ENCODE peak calls at places on chromosomes 13 and 19, in five cellular contexts. A is OCI-LY7, Q is endodermal cell, C is left ventricle myocardium inferior, U is tibial nerve. M is an unnamed sample.

GRCh38 chr13:33884506-33885221 is 66.7 kb downstream of the RFC3 start:
- DNase-seq in A (no peak), Q (no peak), C (no peak), U (no peak), M (no peak)

GRCh38 chr19:1591421-1592022 is 1.1 kb downstream of the MBD3 start:
- DNase-seq in A (peak; percentile 37), Q (no peak), C (no peak), U (no peak), M (no peak)

GRCh38 chr13:57704031-57704430 is 72.5 kb downstream of the PCDH17 start:
- DNase-seq in A (no peak), Q (no peak), C (no peak), U (no peak), M (no peak)

GRCh38 chr19:42652021-42652420 is 57.3 kb upstream of the CEACAM8 start:
- DNase-seq in A (no peak), Q (no peak), C (no peak), U (no peak), M (no peak)

GRCh38 chr13:44870456-44870929 is 118.8 kb downstream of the NUFIP1 start:
- DNase-seq in A (no peak), Q (no peak), C (peak; percentile 75), U (peak; percentile 28), M (no peak)

GRCh38 chr19:938233-938923 is 12.5 kb downstream of the ARID3A start:
- DNase-seq in A (no peak), Q (no peak), C (no peak), U (no peak), M (no peak)

GRCh38 chr13:30338331-30338851 is 31.0 kb upstream of the KATNAL1 start:
- DNase-seq in A (no peak), Q (no peak), C (no peak), U (no peak), M (no peak)

GRCh38 chr19:43476606-43477005 is 11.2 kb upstream of the LYPD3 start:
- DNase-seq in A (no peak), Q (no peak), C (no peak), U (no peak), M (no peak)

GRCh38 chr19:5154129-5154798 is 185.4 kb downstream of the KDM4B start:
- DNase-seq in A (peak; percentile 49), Q (peak; percentile 91), C (no peak), U (no peak), M (no peak)

GRCh38 chr19:8392017-8392591 is 1.9 kb downstream of the RAB11B start:
- DNase-seq in A (no peak), Q (no peak), C (peak; percentile 51), U (no peak), M (no peak)

GRCh38 chr19:13281567-13282291 is 131.5 kb downstream of the IER2 start:
- DNase-seq in A (no peak), Q (no peak), C (no peak), U (no peak), M (no peak)

GRCh38 chr19:42005504-42005903 is 11.5 kb upstream of the ATP1A3 start:
- DNase-seq in A (no peak), Q (no peak), C (no peak), U (no peak), M (no peak)

GRCh38 chr13:40470665-40471064 is 195.8 kb downstream of the FOXO1 start:
- DNase-seq in A (no peak), Q (no peak), C (no peak), U (peak; percentile 69), M (no peak)

GRCh38 chr13:111187879-111188643 is 73.0 kb downstream of the ARHGEF7 start:
- DNase-seq in A (no peak), Q (no peak), C (no peak), U (no peak), M (no peak)

GRCh38 chr19:12665281-12665573 is 1.3 kb downstream of the MAN2B1 start:
- DNase-seq in A (peak; percentile 92), Q (no peak), C (peak; percentile 55), U (no peak), M (peak; percentile 85)

GRCh38 chr13:110125157-110125556 is 181.8 kb downstream of the COL4A1 start:
- DNase-seq in A (no peak), Q (no peak), C (no peak), U (no peak), M (no peak)

GRCh38 chr13:44305845-44306244 is 67.8 kb upstream of the SERP2 start:
- DNase-seq in A (no peak), Q (peak; percentile 54), C (no peak), U (no peak), M (no peak)

GRCh38 chr19:48806518-48806817 is 4.4 kb downstream of the BCAT2 start:
- DNase-seq in A (no peak), Q (peak; percentile 89), C (no peak), U (no peak), M (no peak)

GRCh38 chr13:81197966-81198365 is 857.0 kb upstream of the SPRY2 start:
- DNase-seq in A (no peak), Q (no peak), C (no peak), U (no peak), M (no peak)

GRCh38 chr19:4233282-4233853 is 4.0 kb downstream of the EBI3 start:
- DNase-seq in A (peak; percentile 56), Q (peak; percentile 93), C (peak; percentile 36), U (peak; percentile 37), M (peak; percentile 94)

GRCh38 chr19:58543826-58544590 is at the start of gene TRIM28:
- DNase-seq in A (peak; percentile 98), Q (peak; percentile 99), C (peak; percentile 98), U (peak; percentile 98), M (peak; percentile 99)

GRCh38 chr19:611506-611869 is 21.8 kb downstream of the HCN2 start:
- DNase-seq in A (no peak), Q (no peak), C (no peak), U (no peak), M (no peak)

GRCh38 chr13:104954210-104954609 is 1581.3 kb downstream of the EFNB2 start:
- DNase-seq in A (no peak), Q (no peak), C (no peak), U (no peak), M (no peak)

GRCh38 chr13:34030782-34031181 is 212.8 kb downstream of the RFC3 start:
- DNase-seq in A (no peak), Q (no peak), C (no peak), U (no peak), M (no peak)

GRCh38 chr13:39452834-39453233 is 150.2 kb downstream of the LHFPL6 start:
- DNase-seq in A (no peak), Q (no peak), C (no peak), U (no peak), M (no peak)

GRCh38 chr13:108086678-108087077 is 128.7 kb downstream of the LIG4 start:
- DNase-seq in A (no peak), Q (peak; percentile 75), C (no peak), U (no peak), M (no peak)

DNA sequence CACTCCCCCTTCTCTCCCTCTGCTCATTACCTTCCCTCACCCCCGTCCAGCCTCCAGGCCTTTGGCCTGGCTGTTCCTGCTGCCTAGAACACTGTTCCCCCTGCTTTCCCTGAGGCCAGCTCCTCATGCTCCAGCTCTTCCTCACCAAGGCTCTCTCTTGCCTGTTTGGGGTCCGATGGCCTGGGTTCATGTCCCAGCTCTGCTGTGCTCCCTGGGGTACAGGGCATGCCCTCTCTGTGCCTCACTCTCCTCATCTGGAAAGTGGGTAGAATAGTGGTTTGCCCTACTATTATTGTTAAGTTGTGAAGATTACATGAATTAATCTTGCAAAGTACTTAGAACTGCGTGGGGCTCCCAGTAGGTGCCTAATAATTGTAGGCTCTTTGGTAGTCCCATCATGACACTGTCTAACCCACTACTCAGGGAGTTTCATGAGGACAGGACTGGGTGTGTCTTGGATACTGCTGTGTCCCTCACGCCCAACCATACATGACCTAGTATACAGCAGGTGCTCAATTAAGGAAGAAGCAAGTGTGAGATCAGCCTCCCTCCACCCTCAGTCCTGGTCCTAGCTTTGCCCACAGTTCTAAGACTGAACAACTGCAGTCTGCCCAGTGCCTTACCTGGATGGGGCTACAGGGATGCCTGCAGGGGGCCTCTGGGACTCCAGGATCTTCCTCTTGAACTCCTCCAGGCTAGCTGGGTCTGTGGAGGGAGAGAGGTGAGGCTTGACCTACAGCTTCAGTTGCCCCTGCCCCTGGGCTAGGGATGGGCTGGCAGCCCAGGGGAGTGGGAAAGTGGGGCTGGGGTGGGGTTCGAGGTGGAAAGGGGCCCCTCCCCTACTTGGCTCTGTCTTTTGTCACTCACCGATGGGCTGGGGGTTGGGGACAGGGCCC is 17.0 kb downstream of the PLVAP start:
- DNase-seq in A (no peak), Q (no peak), C (no peak), U (no peak), M (no peak)
- TF ChIP-seq CTCF in A (no peak), Q (no peak), C (no peak), U (no peak), M (no peak)

GRCh38 chr19:51125421-51126075 is 842 bp downstream of the SIGLEC9 start:
- DNase-seq in A (no peak), Q (peak; percentile 32), C (no peak), U (no peak), M (peak; percentile 81)

GRCh38 chr19:51127755-51128154 is 3.0 kb downstream of the SIGLEC9 start:
- DNase-seq in A (no peak), Q (no peak), C (no peak), U (peak; percentile 38), M (peak; percentile 69)

GRCh38 chr19:51129716-51130115 is 5.0 kb downstream of the SIGLEC9 start:
- DNase-seq in A (no peak), Q (no peak), C (no peak), U (no peak), M (no peak)

GRCh38 chr19:51127032-51127431 is 2.3 kb downstream of the SIGLEC9 start:
- DNase-seq in A (no peak), Q (no peak), C (no peak), U (no peak), M (peak; percentile 31)

GRCh38 chr19:51128227-51128626 is 3.5 kb downstream of the SIGLEC9 start:
- DNase-seq in A (no peak), Q (no peak), C (no peak), U (no peak), M (peak; percentile 27)
- H3K4me1 ChIP-seq in A (peaks cover 18% of the 10 kb centered on the region), Q (no peaks in the 10 kb centered on the region), C (peaks cover 34% of the 10 kb centered on the region), U (no peaks in the 10 kb centered on the region), M (no peaks in the 10 kb centered on the region)

DNA sequence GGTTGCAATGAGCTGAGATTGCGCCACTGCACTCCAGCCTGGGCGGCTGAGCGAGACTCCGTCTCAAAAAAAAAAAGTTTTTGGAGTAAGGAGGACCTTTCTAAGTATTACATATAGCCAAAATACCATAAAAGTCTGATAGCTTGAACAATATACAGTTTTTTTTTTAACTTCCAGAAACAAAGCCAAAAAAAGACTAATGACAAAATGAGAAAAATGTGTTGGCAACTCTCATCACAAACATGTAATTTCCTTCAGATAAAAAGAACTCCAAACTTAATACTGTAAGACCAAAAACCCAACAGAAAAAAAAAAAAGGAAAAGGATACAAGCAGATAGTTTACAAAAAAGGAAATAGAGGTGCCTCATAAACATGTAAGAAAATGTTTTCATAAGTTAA is 68.2 kb upstream of the MED4 start:
- DNase-seq in A (no peak), Q (no peak), C (no peak), U (no peak), M (no peak)
- H3K27ac ChIP-seq in A (no peak overlapping the region), Q (no peak overlapping the region), C (peak overlapping the region; percentile 78), U (no peak overlapping the region), M (peak overlapping the region; percentile 99)

GRCh38 chr19:35142531-35143230 is 374 bp upstream of the FXYD7 start:
- DNase-seq in A (peak; percentile 77), Q (peak; percentile 94), C (peak; percentile 40), U (no peak), M (no peak)

GRCh38 chr19:35141627-35142401 is 1.2 kb upstream of the FXYD7 start:
- DNase-seq in A (peak; percentile 45), Q (peak; percentile 65), C (no peak), U (no peak), M (no peak)

GRCh38 chr19:35144259-35144599 is 1.2 kb downstream of the FXYD7 start:
- DNase-seq in A (no peak), Q (no peak), C (no peak), U (no peak), M (no peak)

GRCh38 chr19:35143818-35144217 is 763 bp downstream of the FXYD7 start:
- DNase-seq in A (no peak), Q (no peak), C (no peak), U (no peak), M (no peak)

GRCh38 chr19:35143231-35143715 is at the start of gene FXYD7:
- DNase-seq in A (no peak), Q (peak; percentile 75), C (no peak), U (no peak), M (no peak)
- TF ChIP-seq CTCF in A (no peak), Q (peak; percentile 42), C (peak; percentile 39), U (no peak), M (peak; percentile 5)